ENCODE peak calls at places on chromosome 15, in ten cellular contexts. One of them, this sample, is unnamed.
A peak's percentile ranks its signal among the peaks of the same experiment; 100 is the strongest.

GRCh38 chr15:78620839-78621421 is at the start of gene CHRNA3:
- DNase-seq in HS-27A: no peak
- DNase-seq in transverse colon: no peak
- DNase-seq in type B pancreatic cell: no peak
- DNase-seq in aorta: peak; percentile 39
- DNase-seq in gastrocnemius medialis: no peak
- DNase-seq in GDM1: no peak
- DNase-seq in stimulated activated naive CD4-positive, alpha-beta T cell: no peak
- DNase-seq in RWPE1: no peak
- DNase-seq in NCI-H69: peak; percentile 62
- DNase-seq in this sample: no peak

GRCh38 chr15:74062671-74063070 is 19.7 kb downstream of the GOLGA6A start:
- DNase-seq in HS-27A: no peak
- DNase-seq in transverse colon: no peak
- DNase-seq in type B pancreatic cell: no peak
- DNase-seq in aorta: no peak
- DNase-seq in gastrocnemius medialis: no peak
- DNase-seq in GDM1: no peak
- DNase-seq in stimulated activated naive CD4-positive, alpha-beta T cell: no peak
- DNase-seq in RWPE1: no peak
- DNase-seq in NCI-H69: no peak
- DNase-seq in this sample: no peak

GRCh38 chr15:29102911-29103824 is 166.5 kb downstream of the NSMCE3 start:
- DNase-seq in HS-27A: no peak
- DNase-seq in transverse colon: no peak
- DNase-seq in type B pancreatic cell: no peak
- DNase-seq in aorta: no peak
- DNase-seq in gastrocnemius medialis: no peak
- DNase-seq in GDM1: no peak
- DNase-seq in stimulated activated naive CD4-positive, alpha-beta T cell: peak; percentile 57
- DNase-seq in RWPE1: no peak
- DNase-seq in NCI-H69: no peak
- DNase-seq in this sample: no peak

GRCh38 chr15:80259942-80260510 is 8.0 kb upstream of the CTXND1 start:
- DNase-seq in HS-27A: no peak
- DNase-seq in transverse colon: no peak
- DNase-seq in type B pancreatic cell: no peak
- DNase-seq in aorta: no peak
- DNase-seq in gastrocnemius medialis: no peak
- DNase-seq in GDM1: no peak
- DNase-seq in stimulated activated naive CD4-positive, alpha-beta T cell: no peak
- DNase-seq in RWPE1: no peak
- DNase-seq in NCI-H69: no peak
- DNase-seq in this sample: no peak

GRCh38 chr15:40282870-40283614 is at the start of gene ANKRD63:
- DNase-seq in HS-27A: no peak
- DNase-seq in transverse colon: peak; percentile 36
- DNase-seq in type B pancreatic cell: no peak
- DNase-seq in aorta: no peak
- DNase-seq in gastrocnemius medialis: no peak
- DNase-seq in GDM1: no peak
- DNase-seq in stimulated activated naive CD4-positive, alpha-beta T cell: peak; percentile 70
- DNase-seq in RWPE1: no peak
- DNase-seq in NCI-H69: peak; percentile 75
- DNase-seq in this sample: no peak

GRCh38 chr15:39347453-39347852 is 233.4 kb upstream of the THBS1 start:
- DNase-seq in HS-27A: no peak
- DNase-seq in transverse colon: no peak
- DNase-seq in type B pancreatic cell: no peak
- DNase-seq in aorta: no peak
- DNase-seq in gastrocnemius medialis: no peak
- DNase-seq in GDM1: no peak
- DNase-seq in stimulated activated naive CD4-positive, alpha-beta T cell: no peak
- DNase-seq in RWPE1: no peak
- DNase-seq in NCI-H69: no peak
- DNase-seq in this sample: no peak

GRCh38 chr15:43895586-43895985 is 68.8 kb downstream of the WDR76 start:
- DNase-seq in HS-27A: no peak
- DNase-seq in transverse colon: no peak
- DNase-seq in type B pancreatic cell: no peak
- DNase-seq in aorta: peak; percentile 21
- DNase-seq in gastrocnemius medialis: no peak
- DNase-seq in GDM1: no peak
- DNase-seq in stimulated activated naive CD4-positive, alpha-beta T cell: no peak
- DNase-seq in RWPE1: no peak
- DNase-seq in NCI-H69: no peak
- DNase-seq in this sample: no peak

GRCh38 chr15:38690737-38691332 is 126.2 kb upstream of the RASGRP1 start:
- DNase-seq in HS-27A: no peak
- DNase-seq in transverse colon: peak; percentile 76
- DNase-seq in type B pancreatic cell: no peak
- DNase-seq in aorta: peak; percentile 79
- DNase-seq in gastrocnemius medialis: peak; percentile 29
- DNase-seq in GDM1: peak; percentile 68
- DNase-seq in stimulated activated naive CD4-positive, alpha-beta T cell: peak; percentile 90
- DNase-seq in RWPE1: peak; percentile 36
- DNase-seq in NCI-H69: peak; percentile 69
- DNase-seq in this sample: peak; percentile 32

GRCh38 chr15:90291679-90292356 is 26.3 kb downstream of the NGRN start:
- DNase-seq in HS-27A: no peak
- DNase-seq in transverse colon: peak; percentile 57
- DNase-seq in type B pancreatic cell: no peak
- DNase-seq in aorta: no peak
- DNase-seq in gastrocnemius medialis: no peak
- DNase-seq in GDM1: no peak
- DNase-seq in stimulated activated naive CD4-positive, alpha-beta T cell: no peak
- DNase-seq in RWPE1: peak; percentile 56
- DNase-seq in NCI-H69: peak; percentile 74
- DNase-seq in this sample: no peak

GRCh38 chr15:101479342-101479845 is 10.1 kb downstream of the PCSK6 start:
- DNase-seq in HS-27A: no peak
- DNase-seq in transverse colon: no peak
- DNase-seq in type B pancreatic cell: no peak
- DNase-seq in aorta: no peak
- DNase-seq in gastrocnemius medialis: no peak
- DNase-seq in GDM1: no peak
- DNase-seq in stimulated activated naive CD4-positive, alpha-beta T cell: no peak
- DNase-seq in RWPE1: no peak
- DNase-seq in NCI-H69: no peak
- DNase-seq in this sample: no peak

GRCh38 chr15:39487180-39487735 is 93.6 kb upstream of the THBS1 start:
- DNase-seq in HS-27A: no peak
- DNase-seq in transverse colon: no peak
- DNase-seq in type B pancreatic cell: no peak
- DNase-seq in aorta: no peak
- DNase-seq in gastrocnemius medialis: no peak
- DNase-seq in GDM1: no peak
- DNase-seq in stimulated activated naive CD4-positive, alpha-beta T cell: no peak
- DNase-seq in RWPE1: no peak
- DNase-seq in NCI-H69: no peak
- DNase-seq in this sample: no peak

GRCh38 chr15:99981223-99981647 is 248.0 kb upstream of the LYSMD4 start:
- DNase-seq in HS-27A: no peak
- DNase-seq in transverse colon: no peak
- DNase-seq in type B pancreatic cell: no peak
- DNase-seq in aorta: peak; percentile 22
- DNase-seq in gastrocnemius medialis: no peak
- DNase-seq in GDM1: no peak
- DNase-seq in stimulated activated naive CD4-positive, alpha-beta T cell: no peak
- DNase-seq in RWPE1: peak; percentile 55
- DNase-seq in NCI-H69: no peak
- DNase-seq in this sample: no peak

GRCh38 chr15:39667382-39668127 is 86.7 kb downstream of the THBS1 start:
- DNase-seq in HS-27A: no peak
- DNase-seq in transverse colon: no peak
- DNase-seq in type B pancreatic cell: no peak
- DNase-seq in aorta: no peak
- DNase-seq in gastrocnemius medialis: no peak
- DNase-seq in GDM1: no peak
- DNase-seq in stimulated activated naive CD4-positive, alpha-beta T cell: no peak
- DNase-seq in RWPE1: no peak
- DNase-seq in NCI-H69: no peak
- DNase-seq in this sample: no peak

GRCh38 chr15:65095011-65095746 is 18.6 kb downstream of the KBTBD13 start:
- DNase-seq in HS-27A: no peak
- DNase-seq in transverse colon: peak; percentile 47
- DNase-seq in type B pancreatic cell: no peak
- DNase-seq in aorta: no peak
- DNase-seq in gastrocnemius medialis: no peak
- DNase-seq in GDM1: no peak
- DNase-seq in stimulated activated naive CD4-positive, alpha-beta T cell: no peak
- DNase-seq in RWPE1: no peak
- DNase-seq in NCI-H69: no peak
- DNase-seq in this sample: no peak

GRCh38 chr15:74392402-74392876 is 25.0 kb upstream of the CYP11A1 start:
- DNase-seq in HS-27A: no peak
- DNase-seq in transverse colon: no peak
- DNase-seq in type B pancreatic cell: no peak
- DNase-seq in aorta: no peak
- DNase-seq in gastrocnemius medialis: no peak
- DNase-seq in GDM1: no peak
- DNase-seq in stimulated activated naive CD4-positive, alpha-beta T cell: no peak
- DNase-seq in RWPE1: no peak
- DNase-seq in NCI-H69: no peak
- DNase-seq in this sample: peak; percentile 8

GRCh38 chr15:67049351-67050044 is 15.9 kb upstream of the SMAD3 start:
- DNase-seq in HS-27A: peak; percentile 99
- DNase-seq in transverse colon: peak; percentile 27
- DNase-seq in type B pancreatic cell: no peak
- DNase-seq in aorta: no peak
- DNase-seq in gastrocnemius medialis: no peak
- DNase-seq in GDM1: no peak
- DNase-seq in stimulated activated naive CD4-positive, alpha-beta T cell: no peak
- DNase-seq in RWPE1: no peak
- DNase-seq in NCI-H69: no peak
- DNase-seq in this sample: no peak

GRCh38 chr15:71129660-71130059 is 14.4 kb downstream of the THSD4 start:
- DNase-seq in HS-27A: no peak
- DNase-seq in transverse colon: no peak
- DNase-seq in type B pancreatic cell: no peak
- DNase-seq in aorta: no peak
- DNase-seq in gastrocnemius medialis: no peak
- DNase-seq in GDM1: no peak
- DNase-seq in stimulated activated naive CD4-positive, alpha-beta T cell: no peak
- DNase-seq in RWPE1: no peak
- DNase-seq in NCI-H69: no peak
- DNase-seq in this sample: no peak

GRCh38 chr15:59035157-59035556 is 47.7 kb downstream of the RNF111 start:
- DNase-seq in HS-27A: no peak
- DNase-seq in transverse colon: no peak
- DNase-seq in type B pancreatic cell: no peak
- DNase-seq in aorta: no peak
- DNase-seq in gastrocnemius medialis: no peak
- DNase-seq in GDM1: no peak
- DNase-seq in stimulated activated naive CD4-positive, alpha-beta T cell: no peak
- DNase-seq in RWPE1: no peak
- DNase-seq in NCI-H69: no peak
- DNase-seq in this sample: no peak

GRCh38 chr15:38207591-38207990 is 45.0 kb upstream of the SPRED1 start:
- DNase-seq in HS-27A: no peak
- DNase-seq in transverse colon: no peak
- DNase-seq in type B pancreatic cell: no peak
- DNase-seq in aorta: no peak
- DNase-seq in gastrocnemius medialis: no peak
- DNase-seq in GDM1: no peak
- DNase-seq in stimulated activated naive CD4-positive, alpha-beta T cell: no peak
- DNase-seq in RWPE1: peak; percentile 70
- DNase-seq in NCI-H69: no peak
- DNase-seq in this sample: no peak

GRCh38 chr15:85543741-85544155 is 163.3 kb downstream of the AKAP13 start:
- DNase-seq in HS-27A: no peak
- DNase-seq in transverse colon: peak; percentile 89
- DNase-seq in type B pancreatic cell: no peak
- DNase-seq in aorta: peak; percentile 77
- DNase-seq in gastrocnemius medialis: peak; percentile 53
- DNase-seq in GDM1: no peak
- DNase-seq in stimulated activated naive CD4-positive, alpha-beta T cell: peak; percentile 50
- DNase-seq in RWPE1: no peak
- DNase-seq in NCI-H69: peak; percentile 89
- DNase-seq in this sample: peak; percentile 8

GRCh38 chr15:38555686-38556334 is 8.8 kb downstream of the RASGRP1 start:
- DNase-seq in HS-27A: peak; percentile 52
- DNase-seq in transverse colon: no peak
- DNase-seq in type B pancreatic cell: no peak
- DNase-seq in aorta: no peak
- DNase-seq in gastrocnemius medialis: no peak
- DNase-seq in GDM1: no peak
- DNase-seq in stimulated activated naive CD4-positive, alpha-beta T cell: no peak
- DNase-seq in RWPE1: no peak
- DNase-seq in NCI-H69: peak; percentile 43
- DNase-seq in this sample: peak; percentile 8

GRCh38 chr15:89761009-89761831 is 10.2 kb upstream of the MESP1 start:
- DNase-seq in HS-27A: no peak
- DNase-seq in transverse colon: peak; percentile 63
- DNase-seq in type B pancreatic cell: no peak
- DNase-seq in aorta: no peak
- DNase-seq in gastrocnemius medialis: no peak
- DNase-seq in GDM1: no peak
- DNase-seq in stimulated activated naive CD4-positive, alpha-beta T cell: no peak
- DNase-seq in RWPE1: no peak
- DNase-seq in NCI-H69: no peak
- DNase-seq in this sample: no peak

GRCh38 chr15:101324513-101325177 is 29.6 kb upstream of the SNRPA1 start:
- DNase-seq in HS-27A: no peak
- DNase-seq in transverse colon: peak; percentile 32
- DNase-seq in type B pancreatic cell: no peak
- DNase-seq in aorta: no peak
- DNase-seq in gastrocnemius medialis: no peak
- DNase-seq in GDM1: no peak
- DNase-seq in stimulated activated naive CD4-positive, alpha-beta T cell: no peak
- DNase-seq in RWPE1: no peak
- DNase-seq in NCI-H69: no peak
- DNase-seq in this sample: no peak

GRCh38 chr15:97168704-97169475 is 791.6 kb upstream of the ARRDC4 start:
- DNase-seq in HS-27A: no peak
- DNase-seq in transverse colon: no peak
- DNase-seq in type B pancreatic cell: no peak
- DNase-seq in aorta: no peak
- DNase-seq in gastrocnemius medialis: no peak
- DNase-seq in GDM1: no peak
- DNase-seq in stimulated activated naive CD4-positive, alpha-beta T cell: no peak
- DNase-seq in RWPE1: no peak
- DNase-seq in NCI-H69: peak; percentile 6
- DNase-seq in this sample: no peak

This sample was measured in caudate nucleus.